ENCODE peak calls at places on chromosomes 6 and 20, in seven cellular contexts. Y, S, V, R, L, J and A are unnamed samples. For H3K4me1, the result is how much of the 10 kb centered on the place peaks cover.

GRCh38 chr6:35771343-35771627 is 5.1 kb upstream of the CLPSL2 start:
- DNase-seq in V (no peak), S (no peak), R (no peak), L (no peak), Y (no peak), J (no peak), A (no peak)

GRCh38 chr6:132763269-132763668 is 5.6 kb upstream of the VNN2 start:
- DNase-seq in R (peak), S (no peak), L (no peak), J (peak), Y (no peak), V (no peak), A (no peak)

GRCh38 chr6:119727504-119728219 is 378.1 kb upstream of the MAN1A1 start:
- DNase-seq in S (no peak), Y (peak), R (no peak), L (no peak), J (no peak), V (no peak), A (no peak)

GRCh38 chr6:129317931-129318820 is 391.8 kb downstream of the ARHGAP18 start:
- DNase-seq in S (no peak), Y (no peak), R (no peak), V (no peak), J (peak), L (no peak), A (peak)

GRCh38 chr6:28856617-28857000 is 67.2 kb downstream of the TRIM27 start:
- DNase-seq in S (no peak), R (no peak), V (no peak), Y (no peak), L (no peak), J (no peak), A (no peak)

GRCh38 chr20:46174469-46175126 is 56.5 kb downstream of the CD40 start:
- DNase-seq in R (peak), L (peak), S (peak), V (no peak), Y (peak), J (peak), A (peak)

GRCh38 chr6:150932976-150933375 is 67.5 kb downstream of the MTHFD1L start:
- DNase-seq in R (no peak), J (no peak), S (no peak), L (no peak), V (no peak), Y (no peak), A (no peak)

GRCh38 chr6:76351275-76351674 is 278.8 kb upstream of the IMPG1 start:
- DNase-seq in R (no peak), L (no peak), V (no peak), Y (peak), S (peak), J (peak), A (peak)

GRCh38 chr6:35511980-35512379 is 716 bp downstream of the TULP1 start:
- DNase-seq in S (no peak), V (no peak), J (no peak), R (no peak), Y (no peak), L (no peak), A (no peak)

GRCh38 chr6:29021434-29021833 is 16.3 kb upstream of the ZNF311 start:
- DNase-seq in J (no peak), S (no peak), Y (no peak), V (no peak), L (no peak), R (no peak), A (no peak)

GRCh38 chr6:25202505-25202904 is 76.7 kb upstream of the CARMIL1 start:
- DNase-seq in J (peak), V (no peak), R (no peak), Y (no peak), L (no peak), S (no peak), A (no peak)

GRCh38 chr6:50762798-50763197 is 49.5 kb downstream of the TFAP2D start:
- DNase-seq in J (no peak), R (no peak), Y (no peak), L (no peak), V (no peak), S (no peak), A (no peak)

GRCh38 chr20:38270869-38271608 is 10.5 kb upstream of the KIAA1755 start:
- DNase-seq in L (peak), S (peak), Y (peak), R (no peak), J (peak), V (peak), A (no peak)

GRCh38 chr6:37699138-37699766 is 1.6 kb upstream of the MDGA1 start:
- DNase-seq in R (peak), L (no peak), Y (no peak), J (no peak), S (peak), V (no peak), A (no peak)

GRCh38 chr6:144415014-144415413 is 129.9 kb downstream of the UTRN start:
- DNase-seq in S (no peak), Y (peak), L (no peak), J (peak), V (no peak), R (no peak), A (no peak)

GRCh38 chr6:84249724-84250123 is 22.3 kb upstream of the CEP162 start:
- DNase-seq in V (no peak), J (peak), S (no peak), Y (no peak), L (no peak), R (no peak), A (no peak)

GRCh38 chr6:47308674-47309325 is 905 bp downstream of the TNFRSF21 start:
- DNase-seq in J (peak), S (no peak), L (peak), V (no peak), Y (peak), R (no peak), A (no peak)

GRCh38 chr6:14732845-14733757 is 512.8 kb upstream of the JARID2 start:
- DNase-seq in Y (no peak), R (peak), V (no peak), J (peak), S (peak), L (no peak), A (no peak)

GRCh38 chr6:125101128-125101527 is 52.4 kb upstream of the TPD52L1 start:
- DNase-seq in S (no peak), L (no peak), V (no peak), J (no peak), Y (no peak), R (no peak), A (no peak)

GRCh38 chr6:62805431-62805830 is 405.8 kb upstream of the FKBP1C start:
- DNase-seq in V (no peak), L (no peak), R (no peak), Y (no peak), S (no peak), J (no peak), A (no peak)

GRCh38 chr20:39849664-39850063 is 839.4 kb downstream of the MAFB start:
- DNase-seq in V (peak), R (no peak), S (no peak), L (peak), Y (peak), J (peak), A (no peak)

GRCh38 chr6:117795234-117795633 is 111.8 kb upstream of the SLC35F1 start:
- DNase-seq in Y (peak), R (no peak), J (no peak), V (no peak), S (no peak), L (no peak), A (no peak)

GRCh38 chr6:108897371-108897770 is 49.1 kb downstream of the ARMC2 start:
- DNase-seq in V (no peak), R (no peak), J (peak), L (peak), S (peak), Y (no peak), A (no peak)

GRCh38 chr6:89260832-89261231 is 43.7 kb upstream of the GABRR1 start:
- DNase-seq in S (no peak), R (no peak), L (no peak), V (no peak), Y (peak), J (peak), A (no peak)

GRCh38 chr6:118739976-118740771 is 88.8 kb upstream of the CEP85L start:
- DNase-seq in J (peak), V (no peak), Y (no peak), S (no peak), L (no peak), R (no peak), A (no peak)

GRCh38 chr20:64090165-64090564 is 6.0 kb upstream of the LKAAEAR1 start:
- DNase-seq in S (no peak), J (no peak), L (no peak), R (no peak), V (no peak), Y (no peak), A (no peak)

GRCh38 chr6:114887037-114887436 is 544.2 kb upstream of the HS3ST5 start:
- DNase-seq in S (no peak), J (no peak), V (no peak), Y (no peak), L (no peak), R (no peak), A (no peak)

GRCh38 chr6:99613398-99613704 is 6.7 kb downstream of the PRDM13 start:
- DNase-seq in S (no peak), Y (peak), V (no peak), R (no peak), L (no peak), J (peak), A (no peak)

GRCh38 chr6:74073896-74074295 is 377.9 kb downstream of the CD109 start:
- DNase-seq in Y (no peak), L (no peak), R (no peak), J (peak), V (no peak), S (no peak), A (no peak)

GRCh38 chr6:148221580-148221979 is 121.1 kb upstream of the SASH1 start:
- DNase-seq in Y (no peak), S (no peak), L (no peak), R (no peak), J (no peak), V (no peak), A (no peak)

GRCh38 chr20:19275630-19276071 is 63.2 kb downstream of the SLC24A3 start:
- DNase-seq in J (peak), R (no peak), L (peak), V (no peak), Y (peak), S (no peak), A (no peak)

GRCh38 chr6:21149460-21149859 is 444.1 kb upstream of the SOX4 start:
- DNase-seq in R (no peak), J (peak), V (no peak), S (no peak), Y (no peak), L (no peak), A (no peak)

GRCh38 chr20:20010639-20011500 is 6.3 kb upstream of the NAA20 start:
- DNase-seq in J (peak), R (no peak), V (no peak), Y (peak), L (no peak), S (no peak), A (no peak)

GRCh38 chr20:35823937-35824336 is 52.1 kb downstream of the PHF20 start:
- DNase-seq in L (no peak), J (peak), S (no peak), Y (no peak), R (no peak), V (no peak), A (no peak)

GRCh38 chr6:13396241-13396792 is 68.0 kb upstream of the TBC1D7 start:
- DNase-seq in S (no peak), Y (no peak), J (no peak), R (no peak), L (no peak), V (no peak), A (no peak)

GRCh38 chr6:13398421-13398994 is 70.2 kb upstream of the TBC1D7 start:
- DNase-seq in J (no peak), R (no peak), L (no peak), S (no peak), Y (no peak), V (no peak), A (no peak)

GRCh38 chr6:13395272-13396237 is 67.2 kb upstream of the TBC1D7 start:
- DNase-seq in Y (peak), L (peak), R (no peak), V (peak), S (no peak), J (peak), A (no peak)

GRCh38 chr6:13397359-13398080 is 69.2 kb upstream of the TBC1D7 start:
- DNase-seq in L (no peak), Y (no peak), S (no peak), J (no peak), V (no peak), R (no peak), A (no peak)

DNA sequence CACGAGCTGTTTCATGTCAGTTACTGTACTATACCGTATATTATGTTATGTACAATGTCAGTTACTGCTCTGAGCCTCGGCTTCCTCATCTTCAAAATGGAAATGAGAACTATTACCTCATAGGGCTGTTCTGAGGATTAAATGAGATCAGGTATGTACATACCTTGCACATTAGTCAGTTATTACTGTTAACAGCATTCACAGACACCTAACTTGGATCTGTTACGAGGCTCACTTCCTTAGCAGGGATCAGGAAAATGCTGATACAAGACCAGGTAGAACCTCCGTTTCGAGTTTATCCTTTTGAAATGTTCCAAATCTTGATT is 69.7 kb upstream of the TBC1D7 start:
- DNase-seq in R (no peak), J (no peak), L (no peak), Y (no peak), V (no peak), S (no peak), A (no peak)
- H3K4me3 ChIP-seq in R (no peak), J (no peak), L (no peak), Y (no peak), V (no peak), S (no peak), A (no peak)

GRCh38 chr20:3766832-3767433 is 620 bp downstream of the ADISSP start:
- DNase-seq in R (no peak), V (no peak), Y (no peak), S (no peak), J (no peak), L (no peak), A (no peak)
- H3K27ac ChIP-seq in R (peak), V (no peak), Y (no peak), S (peak), J (no peak), L (peak), A (no peak)

GRCh38 chr6:110250058-110250457 is 69.8 kb downstream of the CDC40 start:
- DNase-seq in S (no peak), J (no peak), L (no peak), R (no peak), V (no peak), Y (no peak), A (no peak)
- H3K4me1 ChIP-seq in S (under half), J (under half), L (under half), R (under half), V (under half), Y (under half), A (under half)

DNA sequence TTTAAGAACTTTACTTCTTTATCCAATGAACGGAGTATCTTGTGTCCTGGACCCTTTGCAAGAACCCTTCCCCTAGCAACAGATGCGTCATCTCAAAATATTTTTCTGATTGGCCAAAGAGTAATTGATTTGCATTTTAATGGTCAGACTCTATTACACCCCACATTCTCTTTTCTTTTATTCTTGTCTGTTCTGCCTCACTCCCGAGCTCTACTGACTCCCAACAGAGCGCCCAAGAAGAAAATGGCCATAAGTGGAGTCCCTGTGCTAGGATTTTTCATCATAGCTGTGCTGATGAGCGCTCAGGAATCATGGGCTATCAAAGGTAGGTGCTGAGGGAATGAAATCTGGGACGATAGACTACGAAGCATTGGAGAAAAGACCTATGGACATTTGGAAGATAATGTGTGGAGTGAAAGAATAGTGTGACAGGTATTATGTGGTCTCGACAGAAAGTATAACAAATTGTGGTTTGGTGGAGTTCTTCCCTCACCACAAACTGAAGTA is at the start of gene HLA-DRA:
- DNase-seq in L (no peak), J (peak), Y (peak), S (peak), R (peak), V (no peak), A (no peak)
- H3K4me3 ChIP-seq in L (peak), J (no peak), Y (no peak), S (peak), R (peak), V (peak), A (peak)

GRCh38 chr20:17651761-17652388 is 30.2 kb downstream of the RRBP1 start:
- DNase-seq in R (no peak), J (no peak), V (no peak), S (no peak), L (no peak), Y (peak), A (no peak)
- H3K27ac ChIP-seq in R (no peak), J (no peak), V (no peak), S (no peak), L (no peak), Y (peak), A (no peak)